ENCODE peak calls at places on chromosome 7, in four cellular contexts. I is WTC11, G is HepG2, M is HEK293T. O is an unnamed sample.

GRCh38 chr7:131035088-131035770 is 292.4 kb upstream of the MKLN1 start:
- DNase-seq in M (no peak), G (no peak), I (no peak), O (no peak)

GRCh38 chr7:46385662-46386309 is 464.7 kb upstream of the IGFBP3 start:
- DNase-seq in M (no peak), I (no peak), G (no peak), O (no peak)

GRCh38 chr7:47414342-47415288 is 167.3 kb downstream of the TNS3 start:
- DNase-seq in I (no peak), M (no peak), G (no peak), O (no peak)

GRCh38 chr7:54888067-54888735 is 129.2 kb upstream of the SEC61G start:
- DNase-seq in I (peak; percentile 38), G (no peak), M (no peak), O (no peak)

GRCh38 chr7:278081-278480 is 11.9 kb upstream of the FOXL3 start:
- DNase-seq in I (no peak), M (no peak), G (no peak), O (no peak)

GRCh38 chr7:2941201-2941859 is 97.2 kb upstream of the GNA12 start:
- DNase-seq in G (no peak), I (no peak), M (no peak), O (no peak)

GRCh38 chr7:5677538-5678294 is 103.7 kb downstream of the RNF216 start:
- DNase-seq in I (peak; percentile 75), G (peak; percentile 34), M (peak; percentile 65), O (peak; percentile 60)

GRCh38 chr7:130908345-130909160 is 174.5 kb upstream of the KLF14 start:
- DNase-seq in G (no peak), I (no peak), M (no peak), O (no peak)

GRCh38 chr7:18815261-18815840 is 302.1 kb downstream of the TWIST1 start:
- DNase-seq in I (no peak), M (no peak), G (no peak), O (no peak)
- TF ChIP-seq ELF4 in I (no peak), M (no peak), G (no peak), O (no peak)

GRCh38 chr7:14806886-14807285 is 95.7 kb downstream of the DGKB start:
- DNase-seq in G (no peak), M (no peak), I (no peak), O (no peak)
- TF ChIP-seq ELF4 in G (no peak), M (no peak), I (no peak), O (no peak)

GRCh38 chr7:4045450-4045849 is 636.6 kb upstream of the FOXK1 start:
- DNase-seq in I (no peak), M (no peak), G (no peak), O (no peak)
- TF ChIP-seq ELF4 in I (no peak), M (no peak), G (no peak), O (no peak)

DNA sequence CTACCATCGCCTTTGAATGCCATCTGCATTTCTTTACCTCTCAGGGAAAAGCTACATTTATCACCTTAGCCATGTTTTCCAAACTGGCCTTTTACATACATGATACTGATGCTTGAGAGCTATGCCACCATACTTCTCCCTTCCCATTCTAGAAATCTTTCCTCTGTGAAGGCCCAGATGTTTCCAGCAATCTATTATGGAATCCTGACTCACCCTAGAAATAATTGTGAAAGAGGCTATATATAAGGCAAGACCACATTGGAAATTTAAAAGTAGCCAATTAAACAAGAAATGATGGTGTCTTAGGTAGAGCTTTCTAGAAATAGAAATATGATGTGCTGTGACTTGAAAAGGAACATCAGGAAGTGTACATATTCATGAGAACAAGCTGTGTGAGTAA is 389.7 kb downstream of the INHBA start:
- DNase-seq in G (no peak), I (no peak), M (no peak), O (no peak)
- TF ChIP-seq ELF4 in G (no peak), I (no peak), M (no peak), O (no peak)

GRCh38 chr7:44382459-44383300 is 57.3 kb upstream of the CAMK2B start:
- DNase-seq in M (no peak), I (no peak), G (no peak), O (no peak)
- TF ChIP-seq ELF4 in M (no peak), I (no peak), G (no peak), O (no peak)

O was measured in K562.